ENCODE peak calls at places on chromosomes 5 and 9, in five cellular contexts. B, X, K, N and Y are unnamed samples.

GRCh38 chr9:81599837-81600236 is 89.5 kb downstream of the TLE1 start:
- DNase-seq in B (no peak), X (no peak), K (peak), N (no peak), Y (peak)

GRCh38 chr9:81841326-81841725 is 86.9 kb upstream of the SPATA31D4 start:
- DNase-seq in B (peak), X (no peak), K (no peak), N (no peak), Y (no peak)

GRCh38 chr9:120740135-120740534 is 25.9 kb upstream of the MEGF9 start:
- DNase-seq in B (no peak), X (no peak), K (peak), N (no peak), Y (no peak)

GRCh38 chr5:67693956-67694564 is 497.5 kb upstream of the CD180 start:
- DNase-seq in B (no peak), X (no peak), K (no peak), N (no peak), Y (no peak)

GRCh38 chr5:79200573-79201183 is 35.3 kb upstream of the JMY start:
- DNase-seq in B (no peak), X (no peak), K (no peak), N (peak), Y (peak)

GRCh38 chr5:52706775-52707174 is 80.9 kb upstream of the ITGA1 start:
- DNase-seq in B (peak), X (no peak), K (no peak), N (no peak), Y (no peak)

GRCh38 chr5:14244721-14245518 is 101.8 kb downstream of the TRIO start:
- DNase-seq in B (no peak), X (no peak), K (no peak), N (no peak), Y (no peak)

GRCh38 chr9:93666279-93666784 is 89.9 kb downstream of the PHF2 start:
- DNase-seq in B (no peak), X (no peak), K (no peak), N (no peak), Y (no peak)

GRCh38 chr5:154047324-154047723 is 8.6 kb downstream of the MFAP3 start:
- DNase-seq in B (no peak), X (no peak), K (no peak), N (no peak), Y (no peak)

GRCh38 chr9:135138078-135138855 is 50.8 kb downstream of the OLFM1 start:
- DNase-seq in B (no peak), X (no peak), K (no peak), N (no peak), Y (no peak)

GRCh38 chr5:133831506-133832224 is 136.8 kb downstream of the C5orf15 start:
- DNase-seq in B (no peak), X (no peak), K (peak), N (no peak), Y (no peak)

GRCh38 chr5:38369692-38370091 is 111.3 kb downstream of the EGFLAM start:
- DNase-seq in B (no peak), X (no peak), K (no peak), N (no peak), Y (no peak)

GRCh38 chr9:6144947-6145346 is 70.7 kb upstream of the IL33 start:
- DNase-seq in B (no peak), X (no peak), K (no peak), N (no peak), Y (no peak)

GRCh38 chr5:43120720-43121564 is at the start of gene ZNF131:
- DNase-seq in B (peak), X (peak), K (peak), N (peak), Y (peak)

GRCh38 chr5:109163336-109163735 is 246.4 kb downstream of the PJA2 start:
- DNase-seq in B (no peak), X (no peak), K (no peak), N (no peak), Y (no peak)

GRCh38 chr5:14871084-14871572 is 450 bp downstream of the ANKH start:
- DNase-seq in B (no peak), X (no peak), K (peak), N (no peak), Y (peak)

GRCh38 chr5:115455241-115455640 is 89.3 kb downstream of the FEM1C start:
- DNase-seq in B (no peak), X (no peak), K (peak), N (no peak), Y (peak)

GRCh38 chr9:135939351-135940265 is 21.6 kb downstream of the UBAC1 start:
- DNase-seq in B (no peak), X (no peak), K (no peak), N (no peak), Y (peak)

GRCh38 chr9:83937861-83938455 is 16.7 kb upstream of the KIF27 start:
- DNase-seq in B (no peak), X (peak), K (peak), N (peak), Y (peak)

GRCh38 chr5:21142791-21143190 is 1154.8 kb upstream of the CDH18 start:
- DNase-seq in B (no peak), X (no peak), K (no peak), N (no peak), Y (no peak)

GRCh38 chr9:136975624-136976023 is 1.7 kb upstream of the PTGDS start:
- DNase-seq in B (peak), X (no peak), K (no peak), N (no peak), Y (peak)

GRCh38 chr5:148484651-148485050 is 100.9 kb downstream of the FBXO38 start:
- DNase-seq in B (no peak), X (no peak), K (no peak), N (no peak), Y (no peak)

GRCh38 chr5:148482196-148482595 is 98.4 kb downstream of the FBXO38 start:
- DNase-seq in B (no peak), X (no peak), K (no peak), N (no peak), Y (no peak)

GRCh38 chr5:148486456-148486855 is 102.7 kb downstream of the FBXO38 start:
- DNase-seq in B (no peak), X (no peak), K (no peak), N (no peak), Y (no peak)

GRCh38 chr5:148483750-148484149 is 100.0 kb downstream of the FBXO38 start:
- DNase-seq in B (no peak), X (no peak), K (no peak), N (no peak), Y (no peak)

GRCh38 chr5:148482697-148483462 is 99.1 kb downstream of the FBXO38 start:
- DNase-seq in B (peak), X (peak), K (peak), N (peak), Y (peak)
- TF ChIP-seq MAX in B (peak), X (no peak), K (no peak), N (no peak), Y (peak)

GRCh38 chr5:87076931-87077330 is 190.8 kb upstream of the RASA1 start:
- DNase-seq in B (no peak), X (no peak), K (no peak), N (no peak), Y (peak)
- TF ChIP-seq MAX in B (no peak), X (no peak), K (no peak), N (no peak), Y (no peak)

GRCh38 chr5:10111575-10111974 is 138.1 kb downstream of the ATPSCKMT start:
- DNase-seq in B (peak), X (peak), K (no peak), N (peak), Y (peak)
- TF ChIP-seq MAX in B (peak), X (peak), K (no peak), N (no peak), Y (peak)

DNA sequence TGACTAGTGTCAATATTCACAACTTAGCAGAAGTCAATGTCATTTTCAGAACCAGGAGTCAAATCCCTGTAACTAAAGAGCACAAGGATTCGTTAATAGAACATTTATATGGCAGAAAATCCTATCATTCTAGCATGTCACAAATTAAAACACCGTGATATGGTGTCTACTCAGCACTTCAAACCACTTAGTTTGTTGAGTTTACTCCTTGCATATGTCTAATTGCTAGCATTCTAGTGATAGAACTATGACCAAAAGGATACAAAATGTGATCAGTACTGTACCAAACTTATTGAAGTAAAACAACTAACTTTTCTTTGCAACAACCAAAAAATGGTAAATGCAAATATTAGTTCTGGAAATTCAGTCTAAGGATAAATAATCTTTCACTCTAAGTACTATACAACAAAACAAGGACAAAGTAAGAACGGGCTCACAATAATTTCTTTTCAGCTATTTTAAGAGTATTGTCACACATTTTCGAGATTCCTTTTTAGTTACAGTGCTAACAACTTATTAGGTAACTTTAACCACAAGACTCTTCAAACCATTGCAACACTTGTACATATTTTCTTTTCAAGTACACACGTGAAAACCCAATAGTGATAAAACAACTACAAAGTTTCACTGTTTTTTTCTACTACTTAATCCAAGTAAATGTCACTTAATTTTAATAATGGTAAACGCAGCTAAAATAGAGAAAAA is 845.2 kb upstream of the CDH10 start:
- DNase-seq in B (no peak), X (no peak), K (no peak), N (no peak), Y (no peak)
- TF ChIP-seq MAX in B (no peak), X (no peak), K (no peak), N (no peak), Y (no peak)

DNA sequence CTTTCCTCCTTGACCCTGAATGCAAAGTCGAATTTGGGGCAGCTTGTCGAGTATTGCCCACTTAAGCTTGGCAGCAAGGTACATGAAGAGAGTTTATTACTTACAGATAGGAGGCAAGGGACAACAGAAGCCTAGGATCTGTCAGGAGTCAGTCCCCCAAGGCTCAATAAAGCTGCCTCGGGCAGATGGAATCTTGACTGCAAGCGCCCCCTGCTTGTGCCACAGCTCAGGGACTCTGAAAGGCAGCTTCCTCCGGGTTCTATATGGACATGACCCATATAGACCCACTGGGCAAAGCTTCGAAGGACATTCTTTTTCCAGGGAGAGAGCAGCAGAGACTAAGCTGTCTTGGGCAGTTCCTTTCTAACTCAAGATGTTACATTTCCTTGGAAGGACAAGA is 971.5 kb downstream of the EFNA5 start:
- DNase-seq in B (peak), X (no peak), K (no peak), N (no peak), Y (no peak)
- TF ChIP-seq MAX in B (no peak), X (no peak), K (no peak), N (no peak), Y (no peak)

DNA sequence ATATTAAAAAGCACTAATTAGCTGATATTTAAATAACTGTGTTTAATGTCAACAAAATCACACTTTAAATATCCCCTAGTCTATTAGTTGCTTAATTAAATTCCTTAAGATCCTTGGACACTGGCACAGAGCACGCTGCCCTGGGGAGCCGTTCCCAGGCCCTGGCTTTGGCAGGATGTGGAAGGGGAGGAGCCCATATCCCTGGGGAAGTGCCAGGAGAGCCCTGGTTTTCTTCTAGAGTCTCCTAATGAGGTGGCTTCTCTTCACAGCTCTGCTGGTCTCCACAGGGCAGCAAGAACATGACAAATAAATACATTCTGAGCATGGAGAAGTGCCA is 50.5 kb downstream of the SIL1 start:
- DNase-seq in B (no peak), X (no peak), K (no peak), N (peak), Y (no peak)
- TF ChIP-seq MAX in B (no peak), X (no peak), K (no peak), N (no peak), Y (no peak)

GRCh38 chr5:1524799-1525623 is 1.3 kb upstream of the LPCAT1 start:
- DNase-seq in B (peak), X (no peak), K (no peak), N (no peak), Y (no peak)
- TF ChIP-seq MAX in B (no peak), X (no peak), K (no peak), N (no peak), Y (no peak)

DNA sequence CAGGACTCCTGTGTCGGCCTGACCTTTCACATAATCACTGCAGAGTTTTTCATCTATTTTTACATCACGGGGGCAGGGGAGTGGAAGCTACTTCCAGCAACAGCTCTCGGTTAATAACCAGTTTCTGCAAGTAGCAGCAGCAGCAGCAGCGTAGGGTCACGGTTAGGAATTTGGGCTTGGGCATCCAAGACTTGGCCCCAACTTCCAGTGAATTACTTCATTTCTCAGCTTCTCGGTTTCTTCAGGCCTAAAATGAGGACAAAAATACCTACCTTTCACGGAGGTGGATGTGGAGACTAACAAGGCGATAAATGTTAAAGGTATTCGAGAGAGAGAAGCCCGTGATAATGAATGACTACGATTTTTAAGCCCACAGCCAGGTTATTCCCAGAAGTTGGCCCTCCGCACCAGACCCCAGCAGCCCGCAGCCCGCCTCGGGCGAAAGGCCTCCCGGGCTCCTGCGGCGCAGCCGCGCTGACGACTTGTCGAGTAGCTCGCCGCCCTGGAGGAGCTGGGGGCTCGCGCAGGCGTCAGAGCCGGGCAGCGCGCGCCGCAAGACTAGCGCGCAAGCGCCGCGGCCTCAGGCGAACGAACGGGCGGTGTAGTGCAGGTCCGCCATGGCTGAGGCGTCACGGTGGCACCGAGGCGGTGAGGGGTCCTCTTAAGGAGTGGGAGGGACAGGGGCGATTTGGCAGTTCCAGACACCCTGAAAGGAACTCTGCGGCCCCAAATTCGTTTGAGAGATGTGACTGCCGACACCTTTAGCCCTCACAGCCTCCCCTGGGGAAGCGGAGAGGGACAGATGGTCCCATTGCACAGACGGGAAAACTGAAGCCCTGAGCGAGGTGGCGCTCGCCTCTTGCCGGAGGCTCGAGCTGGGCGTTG is at the start of gene PKD2L2:
- DNase-seq in B (peak), X (no peak), K (peak), N (peak), Y (peak)
- TF ChIP-seq MAX in B (peak), X (no peak), K (no peak), N (peak), Y (peak)

DNA sequence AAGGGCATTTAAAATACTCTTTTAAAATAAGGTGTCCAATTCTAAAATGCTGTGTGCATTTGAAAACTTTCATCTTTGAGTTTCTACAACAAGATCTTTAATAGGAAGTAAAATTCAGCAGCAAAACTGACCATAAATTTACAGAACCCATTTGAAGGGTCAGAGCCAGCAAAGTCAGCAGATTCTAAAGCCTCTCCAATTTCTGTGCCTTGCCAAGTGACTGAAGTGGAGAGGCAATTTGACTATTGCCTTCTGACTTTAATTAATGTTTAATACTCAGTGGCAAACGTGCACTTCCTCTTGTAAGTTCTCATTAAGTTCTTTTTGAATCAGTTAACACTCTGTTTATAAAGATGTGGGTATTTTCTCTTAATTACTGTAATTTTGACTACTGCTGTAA is 155.2 kb downstream of the BAAT start:
- DNase-seq in B (no peak), X (no peak), K (no peak), N (no peak), Y (no peak)
- TF ChIP-seq MAX in B (no peak), X (no peak), K (no peak), N (no peak), Y (no peak)

GRCh38 chr5:174448662-174449061 is 275.7 kb upstream of the MSX2 start:
- DNase-seq in B (no peak), X (no peak), K (no peak), N (no peak), Y (no peak)
- TF ChIP-seq MAX in B (no peak), X (no peak), K (no peak), N (no peak), Y (no peak)